ENCODE peak calls at places on chromosome 12, in seven cellular contexts. U is activated T-helper 9 cell treated with anti-CD3 and anti-CD28 coated beads, Interleukin-2, amount 50 U/mL, for 16 hours; W is stimulated activated CD4-positive, alpha-beta T cell treated with anti-CD3 and anti-CD28 coated beads, Interleukin-15, amount 100 ng/mL, for 1 hour; D is left colon; M is hepatocyte; P is T-helper 9 cell; N is activated naive CD4-positive, alpha-beta T cell treated with anti-CD3 and anti-CD28 coated beads for 36 hours. S is an unnamed sample.

GRCh38 chr12:48424644-48425043 is 47.7 kb upstream of the ANP32D start:
- DNase-seq in U (no peak), W (no peak), N (no peak), M (no peak), P (no peak), D (no peak), S (no peak)

GRCh38 chr12:56601503-56601902 is 28.6 kb downstream of the BAZ2A start:
- DNase-seq in D (no peak), M (no peak), P (peak), N (peak), W (no peak), U (no peak), S (no peak)

GRCh38 chr12:117208811-117209455 is 18.7 kb upstream of the FBXO21 start:
- DNase-seq in M (no peak), D (no peak), P (no peak), U (no peak), W (no peak), N (no peak), S (no peak)

GRCh38 chr12:25099010-25099409 is 96.0 kb downstream of the DNAI7 start:
- DNase-seq in M (no peak), U (no peak), W (no peak), D (no peak), N (no peak), P (no peak), S (no peak)

GRCh38 chr12:632102-632696 is 31.0 kb downstream of the NINJ2 start:
- DNase-seq in P (no peak), N (no peak), W (no peak), M (peak), D (no peak), U (no peak), S (peak)

GRCh38 chr12:87667378-87667777 is 361.8 kb downstream of the C12orf50 start:
- DNase-seq in P (no peak), D (no peak), U (no peak), M (peak), W (no peak), N (no peak), S (no peak)

GRCh38 chr12:84974177-84974815 is 61.7 kb upstream of the SLC6A15 start:
- DNase-seq in D (no peak), W (no peak), U (no peak), P (no peak), M (no peak), N (no peak), S (no peak)

GRCh38 chr12:88834226-88834625 is 254.0 kb upstream of the KITLG start:
- DNase-seq in U (no peak), W (no peak), M (no peak), P (no peak), D (no peak), N (no peak), S (peak)

GRCh38 chr12:125185740-125186470 is 120.7 kb downstream of the AACS start:
- DNase-seq in W (no peak), U (no peak), D (peak), M (peak), N (peak), P (no peak), S (peak)

GRCh38 chr12:47273191-47273626 is 193.4 kb upstream of the AMIGO2 start:
- DNase-seq in M (no peak), N (no peak), W (no peak), D (no peak), P (no peak), U (no peak), S (no peak)

GRCh38 chr12:123141615-123142517 is 9.0 kb downstream of the PITPNM2 start:
- DNase-seq in M (peak), N (no peak), W (no peak), P (no peak), U (no peak), D (peak), S (peak)

GRCh38 chr12:678747-679712 is 15.8 kb upstream of the NINJ2 start:
- DNase-seq in M (no peak), W (no peak), D (no peak), U (no peak), N (peak), P (no peak), S (no peak)

GRCh38 chr12:42459336-42459847 is 130.2 kb downstream of the PRICKLE1 start:
- DNase-seq in M (no peak), W (no peak), U (no peak), P (no peak), N (no peak), D (no peak), S (no peak)

GRCh38 chr12:20646239-20646827 is 48.8 kb upstream of the SLCO1C1 start:
- DNase-seq in N (no peak), U (no peak), D (no peak), M (peak), W (no peak), P (no peak), S (peak)

GRCh38 chr12:56874821-56875220 is 59.4 kb downstream of the SDR9C7 start:
- DNase-seq in D (no peak), M (no peak), W (no peak), P (no peak), U (no peak), N (no peak), S (no peak)

GRCh38 chr12:83823386-83824045 is 1089.1 kb downstream of the SLC6A15 start:
- DNase-seq in W (no peak), M (peak), U (no peak), P (peak), N (peak), D (peak), S (no peak)

GRCh38 chr12:117377758-117378157 is 16.3 kb upstream of the NOS1 start:
- DNase-seq in D (no peak), P (no peak), U (no peak), W (no peak), N (no peak), M (no peak), S (no peak)

GRCh38 chr12:26406391-26406790 is 211.0 kb downstream of the SSPN start:
- DNase-seq in U (no peak), W (no peak), N (no peak), M (no peak), P (no peak), D (no peak), S (no peak)

GRCh38 chr12:52585951-52586350 is 12.3 kb upstream of the KRT74 start:
- DNase-seq in P (peak), M (no peak), D (no peak), W (peak), U (peak), N (peak), S (no peak)

GRCh38 chr12:130636370-130636769 is 79.7 kb downstream of the RIMBP2 start:
- DNase-seq in N (no peak), D (no peak), U (no peak), P (no peak), M (no peak), W (no peak), S (no peak)

S was measured in HFFc6.